ENCODE peak calls at places on chromosomes 16 and 17, in eight cellular contexts. One of them, this sample, is unnamed.
A peak's percentile ranks its signal among the peaks of the same experiment; 100 is the strongest.

GRCh38 chr17:8856869-8857575 is 10.5 kb downstream of the PIK3R6 start:
- DNase-seq in osteocyte: no peak
- DNase-seq in stomach: no peak
- DNase-seq in HCT116: no peak
- DNase-seq in mucosa of descending colon: no peak
- DNase-seq in AG04450: no peak
- DNase-seq in CD8-positive, alpha-beta T cell: no peak
- DNase-seq in fibroblast of the aortic adventitia: peak; percentile 4
- DNase-seq in this sample: no peak

GRCh38 chr17:43936434-43936833 is 5.8 kb downstream of the PPY start:
- DNase-seq in stomach: no peak
- DNase-seq in AG04450: no peak
- DNase-seq in osteocyte: no peak
- DNase-seq in fibroblast of the aortic adventitia: no peak
- DNase-seq in CD8-positive, alpha-beta T cell: no peak
- DNase-seq in HCT116: no peak
- DNase-seq in mucosa of descending colon: no peak
- DNase-seq in this sample: no peak

GRCh38 chr16:10736926-10737625 is 6.6 kb upstream of the NUBP1 start:
- DNase-seq in fibroblast of the aortic adventitia: peak; percentile 82
- DNase-seq in mucosa of descending colon: no peak
- DNase-seq in CD8-positive, alpha-beta T cell: peak; percentile 66
- DNase-seq in stomach: peak; percentile 61
- DNase-seq in HCT116: peak; percentile 50
- DNase-seq in osteocyte: peak; percentile 85
- DNase-seq in AG04450: peak; percentile 38
- DNase-seq in this sample: peak; percentile 71

GRCh38 chr17:11391134-11391533 is 150.1 kb downstream of the SHISA6 start:
- DNase-seq in CD8-positive, alpha-beta T cell: no peak
- DNase-seq in AG04450: no peak
- DNase-seq in HCT116: no peak
- DNase-seq in mucosa of descending colon: no peak
- DNase-seq in stomach: no peak
- DNase-seq in fibroblast of the aortic adventitia: no peak
- DNase-seq in osteocyte: no peak
- DNase-seq in this sample: peak; percentile 59

GRCh38 chr16:28555593-28555992 is 1.9 kb downstream of the SGF29 start:
- DNase-seq in CD8-positive, alpha-beta T cell: no peak
- DNase-seq in osteocyte: no peak
- DNase-seq in HCT116: no peak
- DNase-seq in fibroblast of the aortic adventitia: no peak
- DNase-seq in mucosa of descending colon: no peak
- DNase-seq in AG04450: no peak
- DNase-seq in stomach: no peak
- DNase-seq in this sample: no peak

GRCh38 chr17:27670791-27671590 is 40.0 kb downstream of the LGALS9 start:
- DNase-seq in fibroblast of the aortic adventitia: no peak
- DNase-seq in mucosa of descending colon: no peak
- DNase-seq in osteocyte: no peak
- DNase-seq in HCT116: no peak
- DNase-seq in AG04450: no peak
- DNase-seq in stomach: no peak
- DNase-seq in CD8-positive, alpha-beta T cell: no peak
- DNase-seq in this sample: no peak

GRCh38 chr17:13421581-13421980 is 180.1 kb downstream of the HS3ST3A1 start:
- DNase-seq in CD8-positive, alpha-beta T cell: no peak
- DNase-seq in fibroblast of the aortic adventitia: no peak
- DNase-seq in AG04450: no peak
- DNase-seq in HCT116: no peak
- DNase-seq in osteocyte: no peak
- DNase-seq in stomach: no peak
- DNase-seq in mucosa of descending colon: no peak
- DNase-seq in this sample: no peak

GRCh38 chr16:12390074-12390473 is 413.5 kb downstream of the SNX29 start:
- DNase-seq in AG04450: peak; percentile 18
- DNase-seq in CD8-positive, alpha-beta T cell: no peak
- DNase-seq in stomach: no peak
- DNase-seq in osteocyte: no peak
- DNase-seq in fibroblast of the aortic adventitia: no peak
- DNase-seq in HCT116: no peak
- DNase-seq in mucosa of descending colon: no peak
- DNase-seq in this sample: no peak

GRCh38 chr17:57085448-57086068 is 512 bp downstream of the AKAP1 start:
- DNase-seq in CD8-positive, alpha-beta T cell: peak; percentile 70
- DNase-seq in HCT116: no peak
- DNase-seq in osteocyte: no peak
- DNase-seq in AG04450: no peak
- DNase-seq in stomach: peak; percentile 80
- DNase-seq in mucosa of descending colon: peak; percentile 92
- DNase-seq in fibroblast of the aortic adventitia: peak; percentile 16
- DNase-seq in this sample: peak; percentile 71

GRCh38 chr17:55783684-55784245 is 32.9 kb downstream of the PCTP start:
- DNase-seq in CD8-positive, alpha-beta T cell: no peak
- DNase-seq in HCT116: no peak
- DNase-seq in stomach: peak; percentile 35
- DNase-seq in fibroblast of the aortic adventitia: peak; percentile 18
- DNase-seq in AG04450: no peak
- DNase-seq in mucosa of descending colon: peak; percentile 37
- DNase-seq in osteocyte: no peak
- DNase-seq in this sample: peak; percentile 38

GRCh38 chr17:81250286-81251090 is 11.4 kb downstream of the NDUFAF8 start:
- DNase-seq in osteocyte: no peak
- DNase-seq in HCT116: no peak
- DNase-seq in fibroblast of the aortic adventitia: no peak
- DNase-seq in AG04450: no peak
- DNase-seq in stomach: no peak
- DNase-seq in mucosa of descending colon: no peak
- DNase-seq in CD8-positive, alpha-beta T cell: no peak
- DNase-seq in this sample: no peak

GRCh38 chr17:61139219-61139618 is 260.4 kb upstream of the TBX2 start:
- DNase-seq in osteocyte: no peak
- DNase-seq in fibroblast of the aortic adventitia: peak; percentile 28
- DNase-seq in mucosa of descending colon: peak; percentile 40
- DNase-seq in HCT116: no peak
- DNase-seq in stomach: peak; percentile 43
- DNase-seq in AG04450: peak; percentile 68
- DNase-seq in CD8-positive, alpha-beta T cell: peak; percentile 77
- DNase-seq in this sample: no peak

GRCh38 chr16:11610580-11610979 is 23.9 kb upstream of the LITAF start:
- DNase-seq in AG04450: no peak
- DNase-seq in osteocyte: no peak
- DNase-seq in CD8-positive, alpha-beta T cell: no peak
- DNase-seq in stomach: no peak
- DNase-seq in fibroblast of the aortic adventitia: no peak
- DNase-seq in HCT116: no peak
- DNase-seq in mucosa of descending colon: no peak
- DNase-seq in this sample: no peak

GRCh38 chr16:85607331-85607765 is 5.8 kb upstream of the GSE1 start:
- DNase-seq in mucosa of descending colon: peak; percentile 67
- DNase-seq in HCT116: no peak
- DNase-seq in fibroblast of the aortic adventitia: no peak
- DNase-seq in stomach: peak; percentile 51
- DNase-seq in osteocyte: no peak
- DNase-seq in AG04450: no peak
- DNase-seq in CD8-positive, alpha-beta T cell: no peak
- DNase-seq in this sample: peak; percentile 32

GRCh38 chr17:17216776-17217175 is 10.6 kb upstream of the PLD6 start:
- DNase-seq in fibroblast of the aortic adventitia: no peak
- DNase-seq in HCT116: no peak
- DNase-seq in mucosa of descending colon: no peak
- DNase-seq in AG04450: no peak
- DNase-seq in CD8-positive, alpha-beta T cell: no peak
- DNase-seq in stomach: no peak
- DNase-seq in osteocyte: no peak
- DNase-seq in this sample: no peak
- TF ChIP-seq CTCF in fibroblast of the aortic adventitia: no peak
- TF ChIP-seq CTCF in HCT116: peak; percentile 23
- TF ChIP-seq CTCF in mucosa of descending colon: no peak
- TF ChIP-seq CTCF in AG04450: no peak
- TF ChIP-seq CTCF in CD8-positive, alpha-beta T cell: no peak
- TF ChIP-seq CTCF in stomach: no peak
- TF ChIP-seq CTCF in osteocyte: no peak
- TF ChIP-seq CTCF in this sample: no peak

GRCh38 chr17:79324219-79324618 is 249.6 kb downstream of the ENGASE start:
- DNase-seq in stomach: no peak
- DNase-seq in AG04450: no peak
- DNase-seq in mucosa of descending colon: no peak
- DNase-seq in fibroblast of the aortic adventitia: no peak
- DNase-seq in HCT116: no peak
- DNase-seq in CD8-positive, alpha-beta T cell: no peak
- DNase-seq in osteocyte: no peak
- DNase-seq in this sample: no peak

GRCh38 chr17:79325707-79326106 is 251.1 kb downstream of the ENGASE start:
- DNase-seq in fibroblast of the aortic adventitia: peak; percentile 9
- DNase-seq in AG04450: no peak
- DNase-seq in osteocyte: no peak
- DNase-seq in mucosa of descending colon: no peak
- DNase-seq in HCT116: no peak
- DNase-seq in stomach: no peak
- DNase-seq in CD8-positive, alpha-beta T cell: no peak
- DNase-seq in this sample: no peak

GRCh38 chr17:79323556-79323955 is 248.9 kb downstream of the ENGASE start:
- DNase-seq in mucosa of descending colon: no peak
- DNase-seq in HCT116: no peak
- DNase-seq in fibroblast of the aortic adventitia: no peak
- DNase-seq in osteocyte: no peak
- DNase-seq in stomach: no peak
- DNase-seq in AG04450: no peak
- DNase-seq in CD8-positive, alpha-beta T cell: no peak
- DNase-seq in this sample: no peak

GRCh38 chr17:79320331-79320730 is 245.7 kb downstream of the ENGASE start:
- DNase-seq in CD8-positive, alpha-beta T cell: no peak
- DNase-seq in mucosa of descending colon: no peak
- DNase-seq in stomach: no peak
- DNase-seq in osteocyte: no peak
- DNase-seq in HCT116: no peak
- DNase-seq in AG04450: no peak
- DNase-seq in fibroblast of the aortic adventitia: no peak
- DNase-seq in this sample: no peak

GRCh38 chr17:79322216-79323123 is 247.8 kb downstream of the ENGASE start:
- DNase-seq in HCT116: no peak
- DNase-seq in fibroblast of the aortic adventitia: no peak
- DNase-seq in CD8-positive, alpha-beta T cell: no peak
- DNase-seq in osteocyte: no peak
- DNase-seq in AG04450: no peak
- DNase-seq in mucosa of descending colon: no peak
- DNase-seq in stomach: no peak
- DNase-seq in this sample: no peak
- TF ChIP-seq CTCF in HCT116: no peak
- TF ChIP-seq CTCF in fibroblast of the aortic adventitia: no peak
- TF ChIP-seq CTCF in CD8-positive, alpha-beta T cell: no peak
- TF ChIP-seq CTCF in osteocyte: no peak
- TF ChIP-seq CTCF in AG04450: no peak
- TF ChIP-seq CTCF in mucosa of descending colon: no peak
- TF ChIP-seq CTCF in stomach: no peak
- TF ChIP-seq CTCF in this sample: no peak

DNA sequence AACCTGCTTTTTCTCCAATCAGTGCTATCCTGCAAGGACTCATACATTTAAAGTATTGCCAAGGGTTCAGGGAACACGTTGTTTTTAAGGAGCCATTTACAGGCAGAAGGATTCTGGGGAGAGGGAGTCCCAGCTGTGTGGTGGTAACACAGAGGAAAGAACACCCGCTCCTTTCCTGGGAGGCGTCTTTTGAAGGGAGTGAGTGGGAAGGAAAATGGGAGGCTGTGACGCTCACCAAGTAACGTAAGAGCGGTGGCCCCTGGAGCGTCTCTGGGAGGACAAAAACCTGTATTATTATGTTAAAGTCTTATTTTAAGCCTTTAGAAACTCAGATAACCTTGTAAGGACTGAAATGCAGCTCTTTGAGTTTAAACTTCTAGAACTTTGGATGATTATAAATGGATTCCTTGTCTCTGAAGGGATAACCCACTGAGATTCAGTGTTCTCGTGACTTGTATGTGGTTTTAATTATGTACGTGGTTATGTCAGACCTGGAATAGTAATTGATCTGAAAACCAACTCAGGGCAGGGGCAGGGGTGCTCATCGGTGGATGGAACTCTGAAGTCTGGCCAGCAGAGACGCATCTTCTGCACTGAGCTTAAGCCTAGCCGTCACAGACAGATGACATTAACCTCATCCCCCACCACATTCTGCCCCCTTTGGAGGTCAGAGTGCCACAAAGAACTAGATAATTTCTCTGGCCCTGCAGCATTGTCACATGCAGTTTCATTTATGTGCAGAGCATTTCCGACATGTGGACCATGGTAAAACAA is 41.9 kb upstream of the SLC12A3 start:
- DNase-seq in osteocyte: no peak
- DNase-seq in stomach: no peak
- DNase-seq in AG04450: no peak
- DNase-seq in HCT116: no peak
- DNase-seq in mucosa of descending colon: no peak
- DNase-seq in CD8-positive, alpha-beta T cell: no peak
- DNase-seq in fibroblast of the aortic adventitia: no peak
- DNase-seq in this sample: no peak
- TF ChIP-seq CTCF in osteocyte: no peak
- TF ChIP-seq CTCF in stomach: no peak
- TF ChIP-seq CTCF in AG04450: no peak
- TF ChIP-seq CTCF in HCT116: no peak
- TF ChIP-seq CTCF in mucosa of descending colon: no peak
- TF ChIP-seq CTCF in CD8-positive, alpha-beta T cell: no peak
- TF ChIP-seq CTCF in fibroblast of the aortic adventitia: no peak
- TF ChIP-seq CTCF in this sample: no peak

DNA sequence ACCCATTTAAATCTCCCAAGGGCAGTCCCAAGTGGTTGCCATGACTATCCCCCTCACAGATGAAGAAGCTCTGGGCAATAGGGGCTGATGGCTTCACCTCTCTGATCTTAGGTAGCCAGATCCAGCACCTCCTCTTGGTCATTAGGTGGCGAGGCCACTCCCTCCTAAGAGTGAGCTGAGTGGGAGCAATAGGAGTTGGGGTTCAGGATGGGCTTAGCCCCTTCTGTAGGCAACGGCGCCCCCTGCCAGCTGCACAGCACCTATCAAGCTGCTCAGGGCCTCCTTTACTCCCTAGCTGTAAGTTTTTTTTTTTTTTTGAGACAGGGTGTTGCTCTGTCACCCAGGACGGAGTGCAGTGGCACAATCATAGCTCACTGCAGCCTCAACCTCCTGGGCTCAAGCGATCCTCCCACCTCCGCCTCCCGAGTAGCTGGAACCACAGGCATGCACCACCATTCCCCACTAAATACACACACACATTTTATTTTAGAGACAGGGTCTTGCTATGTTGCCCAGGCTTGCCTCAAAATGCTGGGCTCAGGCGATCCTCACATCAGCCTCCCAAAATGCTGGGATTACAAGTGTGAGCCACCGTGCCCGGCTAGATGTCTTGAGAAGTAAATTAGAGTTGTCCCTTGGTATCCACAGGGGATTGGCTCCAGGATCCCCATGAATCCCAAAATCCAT is 3.5 kb upstream of the RRAD start:
- DNase-seq in mucosa of descending colon: no peak
- DNase-seq in osteocyte: no peak
- DNase-seq in HCT116: no peak
- DNase-seq in stomach: no peak
- DNase-seq in CD8-positive, alpha-beta T cell: peak; percentile 47
- DNase-seq in fibroblast of the aortic adventitia: peak; percentile 41
- DNase-seq in AG04450: no peak
- DNase-seq in this sample: no peak
- TF ChIP-seq CTCF in mucosa of descending colon: no peak
- TF ChIP-seq CTCF in osteocyte: peak; percentile 49
- TF ChIP-seq CTCF in HCT116: peak; percentile 57
- TF ChIP-seq CTCF in stomach: peak; percentile 13
- TF ChIP-seq CTCF in CD8-positive, alpha-beta T cell: peak; percentile 20
- TF ChIP-seq CTCF in fibroblast of the aortic adventitia: peak; percentile 53
- TF ChIP-seq CTCF in AG04450: peak; percentile 52
- TF ChIP-seq CTCF in this sample: peak; percentile 13

This sample was measured in body of pancreas.